ENCODE peak calls at places on chromosomes 3 and 15, in ten cellular contexts. F, Z, B, O, I, W, M, N, J and X are unnamed samples. For H4K20me1 and H3K36me3, the result is how much of the 10 kb centered on the place peaks cover.

GRCh38 chr3:11434697-11435096 is 162.5 kb downstream of the ATG7 start:
- DNase-seq in Z (no peak), O (no peak), J (no peak), N (no peak), B (no peak), W (no peak), F (no peak), M (no peak), I (no peak), X (no peak)

GRCh38 chr15:70535071-70535954 is 228.0 kb downstream of the UACA start:
- DNase-seq in J (no peak), B (no peak), N (no peak), F (no peak), O (no peak), M (no peak), Z (no peak), I (no peak), W (no peak), X (no peak)

GRCh38 chr3:158127250-158128219 is 17.6 kb downstream of the RSRC1 start:
- DNase-seq in J (no peak), M (no peak), F (peak), I (peak), W (peak), O (no peak), Z (peak), N (no peak), B (peak), X (no peak)

GRCh38 chr15:73889725-73890124 is 16.4 kb downstream of the TBC1D21 start:
- DNase-seq in M (no peak), Z (no peak), B (no peak), I (no peak), N (no peak), F (no peak), O (no peak), J (no peak), W (no peak), X (no peak)

GRCh38 chr3:37453393-37454391 is 279.3 kb upstream of the LRRFIP2 start:
- DNase-seq in W (no peak), Z (no peak), J (peak), I (no peak), B (no peak), F (no peak), N (no peak), O (peak), M (no peak), X (no peak)

GRCh38 chr3:57627976-57628375 is 30.8 kb upstream of the ARF4 start:
- DNase-seq in Z (no peak), M (no peak), N (no peak), O (no peak), J (no peak), W (no peak), F (no peak), B (peak), I (no peak), X (no peak)

GRCh38 chr3:47978386-47978785 is 37.8 kb downstream of the MAP4 start:
- DNase-seq in F (no peak), J (no peak), I (no peak), N (no peak), Z (no peak), B (no peak), M (no peak), W (no peak), O (no peak), X (no peak)

GRCh38 chr3:42505849-42506410 is 3.5 kb downstream of the VIPR1 start:
- DNase-seq in O (no peak), N (no peak), W (no peak), B (no peak), F (no peak), J (no peak), Z (no peak), I (no peak), M (no peak), X (no peak)

GRCh38 chr3:145124886-145125285 is 1036.1 kb downstream of the PLOD2 start:
- DNase-seq in N (no peak), Z (no peak), I (no peak), F (peak), M (no peak), B (no peak), O (no peak), J (no peak), W (no peak), X (no peak)

GRCh38 chr15:61050844-61051569 is 178.1 kb downstream of the RORA start:
- DNase-seq in N (no peak), M (no peak), F (no peak), J (no peak), B (no peak), Z (peak), I (no peak), O (no peak), W (peak), X (no peak)

GRCh38 chr3:35184775-35185174 is 454.6 kb upstream of the ARPP21 start:
- DNase-seq in W (no peak), I (no peak), Z (no peak), M (no peak), O (no peak), B (peak), F (peak), N (no peak), J (no peak), X (no peak)

GRCh38 chr3:61454806-61455205 is 106.6 kb upstream of the PTPRG start:
- DNase-seq in J (no peak), N (no peak), I (no peak), Z (peak), O (no peak), M (no peak), F (no peak), W (no peak), B (peak), X (no peak)

DNA sequence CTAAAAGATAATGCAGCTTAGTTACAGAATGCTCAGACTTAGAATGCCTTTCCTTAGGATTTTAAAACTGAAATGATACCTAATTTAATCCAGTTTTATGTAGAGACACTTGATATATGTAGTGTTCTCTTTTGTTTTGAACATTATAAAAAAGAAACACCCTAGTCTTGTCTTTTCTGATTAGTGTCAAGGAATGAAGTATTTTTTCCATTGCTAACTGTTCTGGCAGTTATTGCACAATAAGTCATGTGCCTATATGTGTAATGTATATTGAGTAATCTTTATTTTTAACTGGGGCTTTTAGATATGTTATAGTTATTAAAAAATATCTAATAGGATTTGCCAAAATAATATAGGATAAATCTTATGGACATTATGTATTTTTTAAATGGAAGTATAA is 4.5 kb downstream of the ARL8B start:
- DNase-seq in Z (peak), I (peak), O (no peak), B (peak), F (no peak), N (no peak), J (no peak), M (no peak), W (no peak), X (no peak)
- H4K20me1 ChIP-seq in Z (half or more), I (under half), O (half or more), B (under half), F (half or more), N (under half), J (under half), M (under half), W (under half), X (under half)

GRCh38 chr15:65599677-65600076 is 11.3 kb downstream of the INTS14 start:
- DNase-seq in B (no peak), M (no peak), W (no peak), F (no peak), I (no peak), O (no peak), Z (no peak), N (no peak), J (no peak), X (no peak)
- H3K36me3 ChIP-seq in B (under half), M (under half), W (under half), F (under half), I (under half), O (half or more), Z (under half), N (half or more), J (half or more), X (under half)

GRCh38 chr15:77070180-77070499 is 769 bp downstream of the TSPAN3 start:
- DNase-seq in J (no peak), I (peak), W (no peak), Z (no peak), N (no peak), O (no peak), F (no peak), B (no peak), M (no peak), X (no peak)
- H3K9ac ChIP-seq in J (peak), I (peak), W (peak), Z (peak), N (peak), O (peak), F (peak), B (peak), M (peak), X (peak)

DNA sequence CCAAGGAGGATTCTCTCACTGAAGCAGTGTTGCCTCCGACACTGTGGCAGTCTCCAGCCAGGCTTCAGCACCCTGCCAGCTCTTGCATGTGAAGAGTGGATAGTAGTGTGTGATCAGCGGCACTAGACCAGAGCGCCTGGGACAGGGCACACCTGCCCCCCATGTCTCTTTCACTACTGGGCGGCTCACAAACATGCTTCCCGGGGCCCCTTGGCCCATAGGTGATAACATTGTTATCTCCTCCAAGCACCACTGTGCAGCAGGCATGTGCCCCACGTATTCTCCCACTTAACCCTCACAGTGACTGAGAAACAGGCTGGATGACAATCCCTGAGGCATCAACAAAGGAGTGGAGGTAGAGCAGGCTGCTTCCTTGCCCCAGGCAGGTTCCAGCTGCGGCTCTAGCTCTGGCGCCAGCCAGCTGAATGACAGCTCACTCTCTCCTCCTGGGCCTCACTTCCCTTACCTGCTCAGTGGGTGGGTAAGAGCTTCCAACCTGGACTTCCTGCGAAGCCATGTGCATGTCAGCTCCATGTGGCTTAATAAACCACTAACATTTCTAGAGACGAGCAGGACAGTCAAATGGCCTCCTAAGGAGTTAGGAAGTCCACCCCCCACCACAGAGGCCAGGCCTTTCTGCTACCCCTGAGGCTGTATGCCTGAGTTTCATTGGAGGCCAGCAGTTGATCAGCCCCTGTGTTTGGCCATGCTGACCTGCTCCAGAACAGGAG is 37.8 kb downstream of the KLF13 start:
- DNase-seq in M (no peak), Z (no peak), J (no peak), N (peak), I (peak), O (peak), F (no peak), B (no peak), W (peak), X (no peak)
- H4K20me1 ChIP-seq in M (under half), Z (half or more), J (under half), N (under half), I (under half), O (half or more), F (half or more), B (under half), W (under half), X (under half)

GRCh38 chr3:123099331-123100191 is 32.7 kb downstream of the PDIA5 start:
- DNase-seq in O (no peak), W (no peak), F (no peak), J (no peak), I (no peak), N (no peak), B (no peak), Z (no peak), M (no peak), X (no peak)

GRCh38 chr3:123098411-123099330 is 31.8 kb downstream of the PDIA5 start:
- DNase-seq in M (no peak), I (no peak), F (peak), Z (no peak), W (no peak), B (peak), O (no peak), N (no peak), J (no peak), X (no peak)

GRCh38 chr3:123102826-123103225 is 36.0 kb downstream of the PDIA5 start:
- DNase-seq in M (no peak), O (no peak), J (no peak), W (no peak), N (no peak), B (no peak), I (no peak), Z (no peak), F (no peak), X (no peak)

GRCh38 chr3:123102249-123102648 is 35.4 kb downstream of the PDIA5 start:
- DNase-seq in I (no peak), N (no peak), W (no peak), M (no peak), J (no peak), B (no peak), F (no peak), Z (no peak), O (no peak), X (no peak)

GRCh38 chr3:123100192-123100776 is 33.5 kb downstream of the PDIA5 start:
- DNase-seq in J (no peak), I (no peak), N (no peak), M (no peak), W (no peak), Z (no peak), F (no peak), B (no peak), O (no peak), X (no peak)
- H3K36me3 ChIP-seq in J (half or more), I (under half), N (half or more), M (under half), W (under half), Z (under half), F (under half), B (under half), O (under half), X (under half)

GRCh38 chr3:160393346-160394008 is 5.5 kb downstream of the IFT80 start:
- DNase-seq in O (no peak), M (no peak), Z (no peak), B (no peak), J (no peak), I (no peak), F (no peak), W (no peak), N (peak), X (no peak)

GRCh38 chr3:160398820-160399346 is at the start of gene IFT80:
- DNase-seq in O (peak), M (peak), I (peak), F (peak), N (peak), B (peak), Z (peak), W (peak), J (peak), X (peak)

GRCh38 chr3:160392798-160393197 is 6.2 kb downstream of the IFT80 start:
- DNase-seq in M (no peak), F (no peak), B (no peak), W (no peak), I (no peak), O (no peak), J (no peak), Z (no peak), N (no peak), X (no peak)

GRCh38 chr3:160394009-160394392 is 5.0 kb downstream of the IFT80 start:
- DNase-seq in M (no peak), N (peak), O (no peak), F (no peak), Z (no peak), J (no peak), I (no peak), W (no peak), B (no peak), X (no peak)

DNA sequence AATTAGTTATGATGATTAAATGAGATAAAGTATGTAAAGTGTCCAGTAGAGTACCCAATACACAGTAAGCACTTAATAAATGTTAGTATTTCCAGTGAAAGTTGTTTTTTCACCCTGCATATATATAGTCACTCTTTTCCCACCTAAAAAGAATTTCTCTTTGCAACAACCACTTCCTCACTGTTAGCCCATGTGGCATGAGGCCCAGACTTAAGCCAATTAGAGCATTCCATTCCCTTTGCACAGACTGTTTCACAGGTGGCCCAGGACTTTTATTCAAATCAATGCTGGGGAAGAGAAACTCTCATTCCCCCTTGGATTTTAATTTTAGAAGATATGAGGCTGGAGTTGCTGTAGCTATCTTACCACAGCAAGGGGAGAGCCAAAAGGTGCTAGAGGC is 3.7 kb downstream of the IFT80 start:
- DNase-seq in O (no peak), I (peak), M (no peak), B (peak), J (no peak), W (peak), Z (peak), F (peak), N (peak), X (no peak)
- H3K9ac ChIP-seq in O (no peak), I (no peak), M (no peak), B (no peak), J (no peak), W (no peak), Z (no peak), F (peak), N (peak), X (no peak)

DNA sequence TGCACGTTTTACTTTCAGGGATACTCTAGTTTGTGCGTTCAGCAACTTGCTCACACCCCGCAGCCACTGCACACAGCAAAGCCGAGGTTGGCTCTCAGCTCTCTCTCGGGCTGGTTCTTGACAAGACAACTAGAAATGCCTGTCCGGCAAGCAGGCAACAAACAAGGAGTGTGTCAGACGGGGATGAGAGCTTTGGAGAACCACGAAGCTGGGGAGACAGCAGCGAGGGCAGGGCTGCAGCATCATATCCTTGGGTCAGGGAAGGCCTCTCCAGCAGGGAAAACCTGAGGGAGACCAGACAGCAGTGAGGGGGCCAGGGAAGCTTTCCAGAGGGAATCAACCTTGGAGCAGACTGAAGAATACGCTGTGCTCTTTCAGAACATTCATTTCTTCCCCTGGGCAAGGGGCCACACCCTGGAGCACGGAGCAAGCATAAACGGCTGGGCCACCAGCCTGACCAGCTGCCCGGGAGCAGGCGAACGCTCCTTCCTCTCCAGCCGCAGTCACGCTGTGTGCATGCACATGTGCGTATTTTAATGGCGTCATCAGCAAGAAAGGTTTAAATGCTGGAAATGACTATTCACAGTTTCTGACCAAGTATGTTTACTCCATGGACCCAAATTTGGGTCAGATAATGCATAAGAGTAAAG is 58.7 kb downstream of the CHSY1 start:
- DNase-seq in B (no peak), F (no peak), Z (peak), I (no peak), J (no peak), O (no peak), W (no peak), N (no peak), M (no peak), X (no peak)
- H4K20me1 ChIP-seq in B (under half), F (under half), Z (under half), I (under half), J (under half), O (half or more), W (under half), N (under half), M (under half), X (under half)

DNA sequence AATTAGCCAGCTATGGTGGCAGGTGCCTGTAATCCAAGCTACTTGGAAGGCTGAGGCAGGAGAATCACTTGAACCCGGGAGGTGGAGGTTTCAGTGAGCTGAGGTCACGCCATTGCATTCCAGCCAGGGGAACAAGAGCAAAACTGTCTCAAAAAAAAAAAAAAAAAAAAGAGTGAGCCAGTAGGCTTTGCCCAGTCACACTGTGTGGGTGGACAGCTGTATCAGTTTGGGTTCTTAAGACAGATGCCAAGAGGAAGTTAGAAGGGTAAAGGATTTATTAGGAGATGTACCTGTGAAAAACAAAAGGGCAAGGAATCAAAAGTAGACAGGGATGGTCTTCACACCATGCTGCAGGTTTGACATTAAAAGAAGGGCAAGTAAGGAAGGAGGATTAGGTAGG is 86.1 kb upstream of the CGNL1 start:
- DNase-seq in Z (no peak), F (no peak), M (no peak), W (no peak), O (no peak), N (no peak), I (no peak), B (no peak), J (no peak), X (no peak)
- H3K36me3 ChIP-seq in Z (under half), F (under half), M (under half), W (under half), O (half or more), N (under half), I (under half), B (under half), J (under half), X (under half)

GRCh38 chr15:38127306-38127731 is 125.3 kb upstream of the SPRED1 start:
- DNase-seq in I (peak), B (peak), F (peak), Z (peak), N (no peak), W (peak), J (no peak), M (peak), O (no peak), X (peak)

GRCh38 chr15:38129531-38130199 is 123.0 kb upstream of the SPRED1 start:
- DNase-seq in M (peak), F (peak), B (peak), Z (peak), W (peak), J (no peak), I (peak), N (peak), O (peak), X (no peak)

GRCh38 chr15:38130200-38130567 is 122.5 kb upstream of the SPRED1 start:
- DNase-seq in O (no peak), Z (no peak), I (peak), B (no peak), N (no peak), M (no peak), F (no peak), J (no peak), W (no peak), X (no peak)

GRCh38 chr15:38130739-38131498 is 121.7 kb upstream of the SPRED1 start:
- DNase-seq in F (peak), B (peak), J (no peak), Z (peak), W (peak), O (peak), N (no peak), I (peak), M (no peak), X (no peak)

GRCh38 chr15:38128389-38128788 is 124.2 kb upstream of the SPRED1 start:
- DNase-seq in F (peak), Z (peak), O (no peak), W (peak), N (no peak), J (no peak), I (peak), B (peak), M (no peak), X (no peak)
- H3K9ac ChIP-seq in F (no peak), Z (no peak), O (peak), W (peak), N (no peak), J (no peak), I (peak), B (no peak), M (no peak), X (no peak)

GRCh38 chr15:78448441-78449219 is 10.6 kb downstream of the IREB2 start:
- DNase-seq in W (no peak), O (no peak), Z (peak), F (no peak), I (no peak), J (no peak), M (no peak), N (no peak), B (no peak), X (no peak)

GRCh38 chr15:78445875-78446274 is 7.9 kb downstream of the IREB2 start:
- DNase-seq in I (no peak), J (no peak), B (no peak), N (no peak), Z (no peak), M (no peak), W (no peak), O (no peak), F (no peak), X (no peak)

GRCh38 chr15:78444255-78444654 is 6.2 kb downstream of the IREB2 start:
- DNase-seq in O (no peak), M (no peak), J (no peak), N (no peak), B (no peak), Z (no peak), I (no peak), W (no peak), F (no peak), X (no peak)

GRCh38 chr15:78449220-78449999 is 11.4 kb downstream of the IREB2 start:
- DNase-seq in W (no peak), N (no peak), Z (no peak), M (no peak), F (no peak), I (peak), J (peak), B (no peak), O (no peak), X (no peak)

GRCh38 chr15:78446551-78446950 is 8.5 kb downstream of the IREB2 start:
- DNase-seq in O (no peak), F (no peak), W (no peak), N (no peak), J (no peak), M (no peak), Z (no peak), I (no peak), B (no peak), X (no peak)
- H4K20me1 ChIP-seq in O (half or more), F (half or more), W (under half), N (under half), J (under half), M (under half), Z (half or more), I (under half), B (under half), X (under half)